ENCODE peak calls at places on chromosomes 7 and 10, in seven cellular contexts. H is HepG2, C is PC-9, B is tibial artery, U is breast epithelium, Y is gastrocnemius medialis, V is SK-N-MC. L is an unnamed sample.
A peak's percentile ranks its signal among the peaks of the same experiment; 100 is the strongest.

GRCh38 chr10:132392811-132393694 is 3.9 kb upstream of the PWWP2B start:
- DNase-seq in H (no peak), C (peak; percentile 66), B (peak; percentile 27), U (no peak), Y (no peak), V (no peak), L (no peak)

GRCh38 chr10:1665681-1666080 is 71.6 kb downstream of the ADARB2 start:
- DNase-seq in H (no peak), C (no peak), B (no peak), U (no peak), Y (no peak), V (no peak), L (no peak)

GRCh38 chr7:90320014-90320413 is 1.1 kb downstream of the FAM237B start:
- DNase-seq in H (no peak), C (no peak), B (no peak), U (no peak), Y (no peak), V (no peak), L (no peak)

GRCh38 chr10:31457858-31458257 is 138.8 kb downstream of the ZEB1 start:
- DNase-seq in H (no peak), C (no peak), B (no peak), U (no peak), Y (no peak), V (no peak), L (no peak)

GRCh38 chr10:14250496-14250895 is 80.2 kb downstream of the FRMD4A start:
- DNase-seq in H (no peak), C (no peak), B (no peak), U (no peak), Y (no peak), V (no peak), L (no peak)

GRCh38 chr10:14478639-14479038 is 147.9 kb upstream of the FRMD4A start:
- DNase-seq in H (no peak), C (no peak), B (peak; percentile 69), U (peak; percentile 57), Y (no peak), V (no peak), L (peak; percentile 19)

GRCh38 chr7:141979611-141980010 is 6.0 kb upstream of the TAS2R38 start:
- DNase-seq in H (no peak), C (no peak), B (no peak), U (no peak), Y (no peak), V (no peak), L (no peak)

GRCh38 chr10:120085386-120085785 is 192.9 kb downstream of the SEC23IP start:
- DNase-seq in H (no peak), C (no peak), B (no peak), U (no peak), Y (no peak), V (no peak), L (no peak)

GRCh38 chr10:43863859-43864591 is 215.3 kb upstream of the ZNF32 start:
- DNase-seq in H (peak; percentile 96), C (peak; percentile 77), B (peak; percentile 83), U (peak; percentile 64), Y (peak; percentile 23), V (no peak), L (no peak)

GRCh38 chr10:119652361-119652760 is 1.2 kb downstream of the BAG3 start:
- DNase-seq in H (peak; percentile 35), C (no peak), B (no peak), U (no peak), Y (no peak), V (peak; percentile 40), L (peak; percentile 43)

GRCh38 chr10:13882112-13882711 is 295.4 kb downstream of the PRPF18 start:
- DNase-seq in H (no peak), C (peak; percentile 97), B (peak; percentile 77), U (peak; percentile 62), Y (peak; percentile 35), V (no peak), L (no peak)

GRCh38 chr10:1006573-1006972 is 18.3 kb downstream of the GTPBP4 start:
- DNase-seq in H (no peak), C (no peak), B (no peak), U (no peak), Y (no peak), V (no peak), L (no peak)

GRCh38 chr10:86258488-86258887 is 108.1 kb downstream of the GRID1 start:
- DNase-seq in H (no peak), C (no peak), B (no peak), U (no peak), Y (no peak), V (no peak), L (no peak)

GRCh38 chr10:105358911-105359310 is 717.8 kb downstream of the SORCS3 start:
- DNase-seq in H (no peak), C (no peak), B (no peak), U (no peak), Y (no peak), V (no peak), L (no peak)

GRCh38 chr7:75921479-75921878 is 6.5 kb downstream of the POR start:
- DNase-seq in H (no peak), C (no peak), B (no peak), U (no peak), Y (no peak), V (no peak), L (no peak)

GRCh38 chr7:8206950-8207349 is 55.0 kb downstream of the ICA1 start:
- DNase-seq in H (no peak), C (no peak), B (no peak), U (no peak), Y (no peak), V (no peak), L (no peak)

GRCh38 chr7:98329100-98329871 is 47.8 kb downstream of the BRI3 start:
- DNase-seq in H (no peak), C (no peak), B (no peak), U (no peak), Y (no peak), V (no peak), L (no peak)

GRCh38 chr10:111082102-111082975 is 5.5 kb downstream of the ADRA2A start:
- DNase-seq in H (no peak), C (no peak), B (no peak), U (no peak), Y (no peak), V (no peak), L (no peak)

GRCh38 chr7:111789880-111790279 is 227.6 kb upstream of the IMMP2L start:
- DNase-seq in H (peak; percentile 36), C (no peak), B (no peak), U (no peak), Y (no peak), V (no peak), L (no peak)

GRCh38 chr10:86100581-86101061 is 266.0 kb downstream of the GRID1 start:
- DNase-seq in H (peak; percentile 23), C (no peak), B (no peak), U (no peak), Y (no peak), V (no peak), L (peak; percentile 29)

GRCh38 chr7:150722403-150723065 is 6.1 kb downstream of the GIMAP1 start:
- DNase-seq in H (no peak), C (no peak), B (no peak), U (no peak), Y (no peak), V (no peak), L (no peak)

GRCh38 chr7:66198956-66199355 is 6.2 kb upstream of the TPST1 start:
- DNase-seq in H (no peak), C (no peak), B (peak; percentile 27), U (no peak), Y (no peak), V (no peak), L (no peak)

GRCh38 chr10:132308588-132309451 is 1.1 kb upstream of the STK32C start:
- DNase-seq in H (no peak), C (no peak), B (peak; percentile 62), U (no peak), Y (no peak), V (no peak), L (no peak)

DNA sequence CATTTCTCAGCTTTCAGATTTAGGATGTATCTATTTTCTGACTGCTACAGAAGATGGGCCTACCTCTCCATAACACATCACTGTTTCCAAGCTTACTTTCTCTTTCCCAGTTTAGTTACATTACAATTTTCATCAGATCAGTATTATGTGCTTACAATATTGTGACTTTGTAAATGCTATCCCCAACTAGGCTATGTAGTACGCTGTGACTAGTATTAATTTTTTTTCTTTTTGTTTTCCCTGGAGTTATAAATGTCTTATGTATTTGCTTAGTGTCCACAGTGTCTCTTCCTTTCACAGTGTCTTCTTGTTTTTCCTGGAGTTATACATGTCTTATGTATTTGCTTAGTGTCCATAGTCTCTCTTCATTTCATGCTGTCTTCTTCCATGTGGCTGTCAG is 188.9 kb downstream of the PTPRN2 start:
- DNase-seq in H (no peak), C (no peak), B (no peak), U (no peak), Y (no peak), V (no peak), L (no peak)
- H3K9me3 ChIP-seq in H (peaks cover 9% of the 10 kb centered on the region), C (no peaks in the 10 kb centered on the region), B (no peaks in the 10 kb centered on the region), U (no peaks in the 10 kb centered on the region), Y (no peaks in the 10 kb centered on the region), V (no peaks in the 10 kb centered on the region), L (no peaks in the 10 kb centered on the region)

DNA sequence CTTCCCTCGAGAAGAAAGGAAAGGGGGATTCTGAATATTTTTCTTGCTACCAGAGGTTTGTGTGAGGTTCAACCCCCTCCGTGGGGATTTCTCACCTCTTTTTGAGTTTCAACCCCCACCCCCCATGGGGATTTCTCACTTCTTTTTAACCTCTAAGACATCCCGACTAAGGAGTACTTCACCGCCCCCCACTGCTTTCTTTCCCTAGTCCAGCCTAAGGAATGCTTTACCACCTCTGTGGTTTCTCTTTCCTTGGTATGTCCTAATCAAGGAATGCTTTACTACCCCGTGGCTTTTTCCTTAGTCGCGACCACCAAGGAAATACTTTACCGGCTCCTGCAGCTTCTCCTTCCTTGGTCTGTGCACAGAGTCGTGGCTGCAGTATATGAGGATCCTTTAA is 149.4 kb downstream of the LYZL1 start:
- DNase-seq in H (no peak), C (no peak), B (no peak), U (no peak), Y (no peak), V (no peak), L (no peak)
- H3K9me3 ChIP-seq in H (no peaks in the 10 kb centered on the region), C (no peaks in the 10 kb centered on the region), B (peaks cover 8% of the 10 kb centered on the region), U (peaks cover 15% of the 10 kb centered on the region), Y (no peaks in the 10 kb centered on the region), V (no peaks in the 10 kb centered on the region), L (no peaks in the 10 kb centered on the region)

GRCh38 chr10:70648427-70648826 is 23.9 kb upstream of the ADAMTS14 start:
- DNase-seq in H (peak; percentile 61), C (peak; percentile 41), B (no peak), U (no peak), Y (no peak), V (no peak), L (peak; percentile 40)
- H3K9me3 ChIP-seq in H (peaks cover 26% of the 10 kb centered on the region), C (peaks cover 7% of the 10 kb centered on the region), B (no peaks in the 10 kb centered on the region), U (peaks cover 12% of the 10 kb centered on the region), Y (no peaks in the 10 kb centered on the region), V (no peaks in the 10 kb centered on the region), L (peaks cover 3% of the 10 kb centered on the region)

GRCh38 chr10:59563506-59563905 is 146.1 kb downstream of the SLC16A9 start:
- DNase-seq in H (no peak), C (no peak), B (no peak), U (no peak), Y (no peak), V (no peak), L (no peak)

GRCh38 chr10:59560161-59560560 is 149.5 kb downstream of the SLC16A9 start:
- DNase-seq in H (no peak), C (no peak), B (no peak), U (no peak), Y (no peak), V (no peak), L (no peak)

GRCh38 chr10:59560990-59561389 is 148.7 kb downstream of the SLC16A9 start:
- DNase-seq in H (peak; percentile 3), C (no peak), B (no peak), U (no peak), Y (no peak), V (no peak), L (no peak)

GRCh38 chr10:59561397-59562121 is 148.1 kb downstream of the SLC16A9 start:
- DNase-seq in H (no peak), C (no peak), B (no peak), U (no peak), Y (no peak), V (no peak), L (no peak)

GRCh38 chr10:59562126-59562525 is 147.5 kb downstream of the SLC16A9 start:
- DNase-seq in H (no peak), C (no peak), B (no peak), U (no peak), Y (no peak), V (no peak), L (no peak)
- H3K9me3 ChIP-seq in H (no peaks in the 10 kb centered on the region), C (no peaks in the 10 kb centered on the region), B (no peaks in the 10 kb centered on the region), U (no peaks in the 10 kb centered on the region), Y (no peaks in the 10 kb centered on the region), V (no peaks in the 10 kb centered on the region), L (no peaks in the 10 kb centered on the region)

L was measured in HCT116.